ENCODE peak calls at places on chromosomes 11 and 22, in seven cellular contexts. C is lower leg skin, K is cardiac fibroblast, W is IMR-90, J is fibroblast of mammary gland, E is progenitor cell of endocrine pancreas, G is GM20000. V is an unnamed sample.

GRCh38 chr11:5291207-5291838 is 10.4 kb downstream of the OR51B4 start:
- DNase-seq in E (no peak), J (peak; percentile 69), G (peak; percentile 65), C (no peak), W (peak; percentile 68), K (peak; percentile 62), V (no peak)

GRCh38 chr22:43537019-43537585 is 125.3 kb downstream of the MPPED1 start:
- DNase-seq in W (no peak), C (peak; percentile 67), J (no peak), G (no peak), E (no peak), K (no peak), V (no peak)

GRCh38 chr11:120219157-120219934 is 8.5 kb downstream of the OAF start:
- DNase-seq in E (no peak), J (peak; percentile 59), W (no peak), C (no peak), K (no peak), G (no peak), V (no peak)

GRCh38 chr11:125069008-125069407 is 5.9 kb downstream of the SLC37A2 start:
- DNase-seq in G (no peak), J (no peak), C (no peak), W (peak; percentile 22), K (no peak), E (no peak), V (no peak)

GRCh38 chr11:114438303-114438702 is 964 bp upstream of the REXO2 start:
- DNase-seq in E (no peak), J (no peak), G (no peak), K (peak; percentile 19), W (peak; percentile 4), C (no peak), V (no peak)

GRCh38 chr22:35409783-35410662 is 10.1 kb downstream of the MCM5 start:
- DNase-seq in C (no peak), G (peak; percentile 83), J (no peak), K (peak; percentile 12), W (no peak), E (no peak), V (no peak)

GRCh38 chr11:13366266-13367026 is 88.9 kb downstream of the BMAL1 start:
- DNase-seq in J (no peak), W (peak; percentile 83), C (no peak), G (peak; percentile 16), E (no peak), K (no peak), V (no peak)

GRCh38 chr11:10162222-10162621 is 131.8 kb downstream of the SBF2 start:
- DNase-seq in K (no peak), C (no peak), W (no peak), J (no peak), E (no peak), G (no peak), V (no peak)

GRCh38 chr11:27656320-27656719 is 43.9 kb downstream of the BDNF start:
- DNase-seq in E (no peak), C (no peak), J (no peak), G (no peak), K (no peak), W (no peak), V (no peak)

GRCh38 chr22:29375436-29376076 is 12.8 kb downstream of the AP1B1 start:
- DNase-seq in G (no peak), C (no peak), K (no peak), W (peak; percentile 19), E (no peak), J (peak; percentile 24), V (no peak)

GRCh38 chr11:121890377-121890776 is 225.6 kb downstream of the BLID start:
- DNase-seq in W (peak; percentile 80), E (no peak), G (no peak), C (no peak), J (peak; percentile 85), K (peak; percentile 86), V (no peak)

GRCh38 chr11:46665356-46665755 is 35.1 kb downstream of the ARHGAP1 start:
- DNase-seq in C (peak; percentile 76), J (no peak), E (no peak), K (no peak), G (no peak), W (no peak), V (no peak)

GRCh38 chr11:120195601-120196289 is 15.1 kb upstream of the OAF start:
- DNase-seq in C (no peak), K (no peak), E (no peak), J (no peak), G (no peak), W (no peak), V (no peak)

GRCh38 chr22:30439226-30439625 is 13.7 kb downstream of the MTFP1 start:
- DNase-seq in K (no peak), W (no peak), J (no peak), G (no peak), E (no peak), C (no peak), V (no peak)

GRCh38 chr11:99419991-99420390 is 399.2 kb downstream of the CNTN5 start:
- DNase-seq in W (no peak), C (no peak), K (no peak), E (no peak), J (peak; percentile 0), G (no peak), V (no peak)

GRCh38 chr11:120698918-120699317 is 187.4 kb downstream of the GRIK4 start:
- DNase-seq in C (no peak), G (no peak), E (no peak), J (no peak), K (no peak), W (no peak), V (no peak)

GRCh38 chr11:81907996-81908395 is 825.7 kb downstream of the FAM181B start:
- DNase-seq in J (peak; percentile 2), C (no peak), E (no peak), G (no peak), W (no peak), K (no peak), V (no peak)

DNA sequence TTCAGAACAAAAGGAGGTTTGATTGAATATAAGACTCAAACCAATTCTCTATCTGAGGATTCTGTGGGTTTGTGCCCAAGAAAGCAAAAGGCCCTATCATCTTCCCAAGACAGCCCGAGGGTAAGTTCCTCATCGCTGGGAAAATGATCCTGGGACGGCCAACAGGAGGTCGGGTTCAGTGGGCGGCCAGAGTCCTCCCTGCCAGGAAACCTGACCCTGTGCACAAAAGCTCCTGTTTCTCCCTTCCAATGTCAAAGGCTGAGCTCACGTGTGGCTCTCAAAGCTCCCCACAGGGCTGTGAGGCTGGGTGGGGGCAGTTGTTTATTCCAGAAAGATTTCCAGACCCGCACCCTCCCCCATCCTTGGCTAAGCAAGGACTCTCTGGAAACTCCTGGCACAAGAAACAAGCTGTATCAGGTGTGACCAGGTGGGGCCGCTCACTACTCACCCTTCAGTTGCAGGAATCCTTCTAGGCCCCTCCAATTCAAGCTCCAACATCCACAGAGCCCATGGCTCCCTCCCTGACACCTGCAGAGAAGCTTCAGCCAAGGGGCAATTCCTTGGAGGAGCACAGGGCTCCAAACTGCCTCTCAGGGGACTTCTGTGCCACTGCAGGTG is 131.9 kb downstream of the SHANK2 start:
- DNase-seq in J (peak; percentile 11), G (no peak), E (peak; percentile 59), W (no peak), C (no peak), K (peak; percentile 18), V (no peak)
- TF ChIP-seq CTCF in J (peak; percentile 15), G (no peak), E (peak; percentile 81), W (peak; percentile 24), C (no peak), K (no peak), V (no peak)

GRCh38 chr22:27879923-27880322 is 39.1 kb downstream of the PITPNB start:
- DNase-seq in E (no peak), G (peak; percentile 17), K (peak; percentile 61), C (no peak), J (peak; percentile 55), W (peak; percentile 54), V (no peak)
- TF ChIP-seq CTCF in E (peak; percentile 61), G (no peak), K (peak; percentile 73), C (no peak), J (peak; percentile 71), W (peak; percentile 62), V (peak; percentile 67)

GRCh38 chr11:118789501-118790356 is 1.2 kb downstream of the DDX6 start:
- DNase-seq in W (no peak), C (no peak), E (no peak), K (peak; percentile 31), J (peak; percentile 36), G (peak; percentile 55), V (no peak)

GRCh38 chr11:118792642-118793124 is 1.7 kb upstream of the DDX6 start:
- DNase-seq in J (peak; percentile 90), W (peak; percentile 94), E (peak; percentile 33), G (peak; percentile 87), C (peak; percentile 90), K (peak; percentile 92), V (peak; percentile 38)

GRCh38 chr11:118791961-118792578 is 1.1 kb upstream of the DDX6 start:
- DNase-seq in K (peak; percentile 11), G (peak; percentile 51), C (no peak), W (no peak), E (peak; percentile 14), J (no peak), V (peak; percentile 42)

GRCh38 chr11:118790357-118791014 is 478 bp downstream of the DDX6 start:
- DNase-seq in E (peak; percentile 51), G (peak; percentile 67), J (peak; percentile 71), C (peak; percentile 93), W (peak; percentile 56), K (peak; percentile 66), V (peak; percentile 66)

GRCh38 chr11:118791015-118791960 is at the start of gene DDX6:
- DNase-seq in J (peak; percentile 80), G (peak; percentile 93), W (peak; percentile 86), C (peak; percentile 98), K (peak; percentile 93), E (peak; percentile 89), V (peak; percentile 96)
- TF ChIP-seq CTCF in J (no peak), G (peak; percentile 40), W (peak; percentile 50), C (no peak), K (peak; percentile 26), E (no peak), V (no peak)

GRCh38 chr11:116687458-116688201 is 85.2 kb downstream of the BUD13 start:
- DNase-seq in C (no peak), G (peak; percentile 2), K (no peak), J (no peak), W (no peak), E (no peak), V (no peak)
- TF ChIP-seq CTCF in C (no peak), G (no peak), K (no peak), J (no peak), W (no peak), E (no peak), V (no peak)

GRCh38 chr11:72851726-72852125 is 37.5 kb downstream of the ATG16L2 start:
- DNase-seq in K (no peak), J (no peak), C (no peak), E (no peak), G (no peak), W (no peak), V (no peak)

GRCh38 chr11:72850832-72851231 is 36.6 kb downstream of the ATG16L2 start:
- DNase-seq in C (no peak), W (no peak), K (no peak), E (no peak), G (no peak), J (no peak), V (no peak)

GRCh38 chr11:72844356-72844755 is 30.1 kb downstream of the ATG16L2 start:
- DNase-seq in C (no peak), E (no peak), G (no peak), J (peak; percentile 33), W (peak; percentile 89), K (peak; percentile 64), V (no peak)

GRCh38 chr11:72848846-72849466 is 34.7 kb downstream of the ATG16L2 start:
- DNase-seq in J (peak; percentile 57), C (no peak), K (peak; percentile 58), W (peak; percentile 60), E (no peak), G (no peak), V (no peak)
- TF ChIP-seq CTCF in J (peak; percentile 74), C (no peak), K (peak; percentile 78), W (peak; percentile 62), E (peak; percentile 63), G (peak; percentile 44), V (peak; percentile 58)

GRCh38 chr11:133911169-133911568 is 45.6 kb downstream of the IGSF9B start:
- DNase-seq in C (no peak), G (no peak), W (no peak), K (no peak), E (no peak), J (no peak), V (no peak)
- TF ChIP-seq CTCF in C (no peak), G (no peak), W (no peak), K (no peak), E (peak; percentile 39), J (no peak), V (peak; percentile 27)

V was measured in glutamatergic neuron.